ENCODE peak calls at places on chromosomes 5 and 9, in ten cellular contexts. T is nephron progenitor cell, U is keratinocyte, Z is epithelial cell of proximal tubule, N is GM20000, Y is BE2C, X is uterus, F is fibroblast of pulmonary artery, V is GM13976, P is PC-3. Q is an unnamed sample.

GRCh38 chr9:108961151-108961550 is 27.0 kb downstream of the ABITRAM start:
- DNase-seq in T (no peak), U (no peak), Z (no peak), N (no peak), Y (no peak), X (no peak), F (no peak), V (no peak), P (no peak), Q (no peak)

GRCh38 chr5:150573216-150573615 is 65.3 kb downstream of the NDST1 start:
- DNase-seq in T (no peak), U (no peak), Z (no peak), N (no peak), Y (no peak), X (no peak), F (no peak), V (no peak), P (no peak), Q (no peak)

GRCh38 chr5:72015103-72015548 is 92.1 kb upstream of the MAP1B start:
- DNase-seq in T (no peak), U (peak; percentile 17), Z (no peak), N (no peak), Y (peak; percentile 78), X (no peak), F (peak; percentile 99), V (no peak), P (peak; percentile 45), Q (peak; percentile 32)

GRCh38 chr9:93082841-93083411 is 13.1 kb upstream of the CARD19 start:
- DNase-seq in T (no peak), U (no peak), Z (no peak), N (no peak), Y (no peak), X (peak; percentile 13), F (no peak), V (no peak), P (no peak), Q (peak; percentile 50)

GRCh38 chr9:12014488-12014887 is 678.7 kb upstream of the TYRP1 start:
- DNase-seq in T (no peak), U (no peak), Z (no peak), N (no peak), Y (no peak), X (no peak), F (peak; percentile 0), V (no peak), P (no peak), Q (no peak)

GRCh38 chr9:74729129-74729710 is 158.5 kb downstream of the TRPM6 start:
- DNase-seq in T (no peak), U (no peak), Z (no peak), N (no peak), Y (no peak), X (no peak), F (no peak), V (no peak), P (no peak), Q (no peak)

GRCh38 chr5:154881986-154882385 is 23.6 kb downstream of the CNOT8 start:
- DNase-seq in T (no peak), U (no peak), Z (no peak), N (no peak), Y (no peak), X (no peak), F (peak; percentile 68), V (no peak), P (no peak), Q (no peak)

GRCh38 chr9:135251331-135251761 is 163.9 kb downstream of the OLFM1 start:
- DNase-seq in T (no peak), U (no peak), Z (no peak), N (no peak), Y (no peak), X (no peak), F (no peak), V (no peak), P (no peak), Q (no peak)

GRCh38 chr9:38371495-38371894 is 21.0 kb upstream of the ALDH1B1 start:
- DNase-seq in T (no peak), U (no peak), Z (no peak), N (peak; percentile 75), Y (peak; percentile 33), X (peak; percentile 26), F (peak; percentile 24), V (peak; percentile 72), P (peak; percentile 63), Q (peak; percentile 46)

GRCh38 chr5:68271124-68271523 is 55.6 kb downstream of the PIK3R1 start:
- DNase-seq in T (no peak), U (no peak), Z (no peak), N (no peak), Y (no peak), X (no peak), F (no peak), V (no peak), P (no peak), Q (no peak)

GRCh38 chr5:68270576-68270975 is 55.0 kb downstream of the PIK3R1 start:
- DNase-seq in T (no peak), U (no peak), Z (no peak), N (no peak), Y (no peak), X (no peak), F (no peak), V (no peak), P (no peak), Q (no peak)

GRCh38 chr5:68273717-68274409 is 58.3 kb downstream of the PIK3R1 start:
- DNase-seq in T (no peak), U (no peak), Z (no peak), N (no peak), Y (peak; percentile 70), X (no peak), F (no peak), V (no peak), P (no peak), Q (no peak)

GRCh38 chr5:68269820-68270219 is 54.3 kb downstream of the PIK3R1 start:
- DNase-seq in T (no peak), U (no peak), Z (no peak), N (no peak), Y (no peak), X (no peak), F (no peak), V (no peak), P (no peak), Q (no peak)

GRCh38 chr5:68272289-68272688 is 56.7 kb downstream of the PIK3R1 start:
- DNase-seq in T (no peak), U (no peak), Z (no peak), N (no peak), Y (no peak), X (no peak), F (peak; percentile 45), V (no peak), P (peak; percentile 39), Q (no peak)
- TF ChIP-seq CTCF in T (no peak), U (no peak), Z (no peak), N (no peak), Y (no peak), X (peak; percentile 36), F (peak; percentile 33), V (no peak), P (peak; percentile 43), Q (peak; percentile 67)

GRCh38 chr5:178272591-178272990 is 40.0 kb upstream of the PHYKPL start:
- DNase-seq in T (no peak), U (no peak), Z (no peak), N (no peak), Y (no peak), X (no peak), F (no peak), V (no peak), P (no peak), Q (no peak)
- TF ChIP-seq CTCF in T (no peak), U (no peak), Z (no peak), N (no peak), Y (no peak), X (no peak), F (no peak), V (no peak), P (no peak), Q (no peak)

GRCh38 chr5:68304421-68305052 is 89.0 kb downstream of the PIK3R1 start:
- DNase-seq in T (no peak), U (no peak), Z (no peak), N (no peak), Y (no peak), X (no peak), F (no peak), V (no peak), P (no peak), Q (no peak)

GRCh38 chr5:68306361-68307014 is 90.9 kb downstream of the PIK3R1 start:
- DNase-seq in T (no peak), U (no peak), Z (no peak), N (no peak), Y (no peak), X (no peak), F (no peak), V (no peak), P (no peak), Q (no peak)

GRCh38 chr5:68303038-68303738 is 87.6 kb downstream of the PIK3R1 start:
- DNase-seq in T (no peak), U (no peak), Z (no peak), N (peak; percentile 36), Y (peak; percentile 43), X (no peak), F (peak; percentile 21), V (peak; percentile 36), P (no peak), Q (no peak)

GRCh38 chr5:68303754-68304420 is 88.3 kb downstream of the PIK3R1 start:
- DNase-seq in T (no peak), U (no peak), Z (no peak), N (no peak), Y (peak; percentile 68), X (no peak), F (no peak), V (no peak), P (no peak), Q (no peak)

GRCh38 chr5:68305223-68305865 is 89.8 kb downstream of the PIK3R1 start:
- DNase-seq in T (no peak), U (no peak), Z (no peak), N (no peak), Y (no peak), X (no peak), F (no peak), V (no peak), P (no peak), Q (no peak)
- TF ChIP-seq CTCF in T (no peak), U (no peak), Z (no peak), N (no peak), Y (no peak), X (no peak), F (no peak), V (no peak), P (no peak), Q (no peak)

GRCh38 chr5:95959051-95959963 is 2.3 kb downstream of the ELL2 start:
- DNase-seq in T (peak; percentile 15), U (no peak), Z (no peak), N (peak; percentile 15), Y (no peak), X (no peak), F (peak; percentile 35), V (no peak), P (no peak), Q (peak; percentile 1)
- TF ChIP-seq CTCF in T (no peak), U (no peak), Z (peak; percentile 2), N (no peak), Y (no peak), X (no peak), F (no peak), V (no peak), P (no peak), Q (no peak)

GRCh38 chr5:66223637-66224036 is 79.5 kb downstream of the SREK1 start:
- DNase-seq in T (no peak), U (no peak), Z (no peak), N (peak; percentile 24), Y (peak; percentile 27), X (peak; percentile 49), F (peak; percentile 28), V (peak; percentile 23), P (peak; percentile 33), Q (peak; percentile 13)
- TF ChIP-seq CTCF in T (peak; percentile 18), U (peak; percentile 41), Z (peak; percentile 49), N (peak; percentile 11), Y (peak; percentile 70), X (peak; percentile 26), F (peak; percentile 47), V (no peak), P (peak; percentile 56), Q (no peak)

Q was measured in activated CD8-positive, alpha-beta T cell treated with anti-CD3 and anti-CD28 coated beads for 36 hours.